ENCODE peak calls at places on chromosomes 3 and 15, in six cellular contexts. A is cardiac muscle cell, V is glutamatergic neuron, S is dorsolateral prefrontal cortex, F is endothelial cell of umbilical vein, K is PC-3. X is an unnamed sample.

GRCh38 chr3:12681586-12682371 is 17.9 kb upstream of the RAF1 start:
- DNase-seq in A (no peak), V (no peak), S (no peak), F (no peak), K (peak; percentile 25), X (no peak)

GRCh38 chr3:99823723-99824711 is 6.4 kb downstream of the CMSS1 start:
- DNase-seq in A (no peak), V (peak; percentile 21), S (no peak), F (no peak), K (no peak), X (no peak)

GRCh38 chr15:42152921-42153680 is 3.3 kb downstream of the PLA2G4F start:
- DNase-seq in A (no peak), V (no peak), S (no peak), F (no peak), K (no peak), X (no peak)

GRCh38 chr3:192933779-192934456 is 16.3 kb upstream of the MB21D2 start:
- DNase-seq in A (no peak), V (no peak), S (no peak), F (no peak), K (peak; percentile 29), X (no peak)

GRCh38 chr3:80771085-80771484 is 990.4 kb downstream of the GBE1 start:
- DNase-seq in A (peak; percentile 46), V (no peak), S (no peak), F (no peak), K (peak; percentile 64), X (no peak)

GRCh38 chr3:156461889-156462288 is 93.0 kb downstream of the SSR3 start:
- DNase-seq in A (no peak), V (no peak), S (no peak), F (no peak), K (no peak), X (no peak)

GRCh38 chr15:51623386-51623938 is 891 bp upstream of the DMXL2 start:
- DNase-seq in A (no peak), V (no peak), S (no peak), F (peak; percentile 24), K (peak; percentile 66), X (no peak)

GRCh38 chr3:52277972-52278509 is 408 bp downstream of the WDR82 start:
- DNase-seq in A (peak; percentile 70), V (peak; percentile 69), S (peak; percentile 42), F (peak; percentile 67), K (no peak), X (peak; percentile 74)

GRCh38 chr3:21835266-21835665 is 84.3 kb upstream of the ZNF385D start:
- DNase-seq in A (no peak), V (no peak), S (no peak), F (no peak), K (peak; percentile 52), X (no peak)

GRCh38 chr15:40974921-40975320 is 21.6 kb downstream of the CHAC1 start:
- DNase-seq in A (no peak), V (no peak), S (no peak), F (no peak), K (no peak), X (no peak)

GRCh38 chr3:128383316-128384235 is 83.1 kb downstream of the DNAJB8 start:
- DNase-seq in A (peak; percentile 91), V (no peak), S (no peak), F (peak; percentile 86), K (peak; percentile 90), X (no peak)

GRCh38 chr15:52042051-52042851 is 23.2 kb downstream of the MAPK6 start:
- DNase-seq in A (no peak), V (no peak), S (no peak), F (no peak), K (peak; percentile 33), X (no peak)

GRCh38 chr3:110526732-110527727 is 544.6 kb upstream of the NECTIN3 start:
- DNase-seq in A (no peak), V (no peak), S (no peak), F (peak; percentile 82), K (peak; percentile 92), X (no peak)

GRCh38 chr3:34919025-34919424 is 720.3 kb upstream of the ARPP21 start:
- DNase-seq in A (no peak), V (no peak), S (no peak), F (no peak), K (no peak), X (no peak)

GRCh38 chr3:121836069-121836468 is 1.1 kb downstream of the EAF2 start:
- DNase-seq in A (no peak), V (no peak), S (no peak), F (no peak), K (no peak), X (no peak)

GRCh38 chr15:98746375-98746679 is 98.0 kb downstream of the IGF1R start:
- DNase-seq in A (no peak), V (no peak), S (no peak), F (no peak), K (peak; percentile 35), X (no peak)

GRCh38 chr3:38646630-38647029 is 2.9 kb downstream of the SCN5A start:
- DNase-seq in A (no peak), V (no peak), S (no peak), F (peak; percentile 43), K (peak; percentile 32), X (no peak)

GRCh38 chr3:187098925-187099512 is 40.3 kb downstream of the RPL39L start:
- DNase-seq in A (no peak), V (no peak), S (no peak), F (no peak), K (peak; percentile 62), X (no peak)

GRCh38 chr15:58299311-58299850 is 132.4 kb upstream of the LIPC start:
- DNase-seq in A (no peak), V (no peak), S (no peak), F (no peak), K (no peak), X (no peak)

GRCh38 chr3:194274424-194275085 is 76.6 kb downstream of the CPN2 start:
- DNase-seq in A (no peak), V (peak; percentile 2), S (no peak), F (peak; percentile 44), K (no peak), X (no peak)

GRCh38 chr3:52892625-52893311 is 4.6 kb downstream of the STIMATE start:
- DNase-seq in A (no peak), V (no peak), S (no peak), F (no peak), K (no peak), X (no peak)

GRCh38 chr15:40438712-40439111 is 2.0 kb upstream of the BAHD1 start:
- DNase-seq in A (peak; percentile 57), V (no peak), S (no peak), F (no peak), K (no peak), X (no peak)

GRCh38 chr3:190424478-190425439 is 24.9 kb downstream of the TMEM207 start:
- DNase-seq in A (peak; percentile 64), V (peak; percentile 32), S (no peak), F (peak; percentile 76), K (peak; percentile 78), X (peak; percentile 55)

GRCh38 chr15:52529289-52529929 is 729 bp upstream of the MYO5A start:
- DNase-seq in A (no peak), V (no peak), S (no peak), F (no peak), K (no peak), X (no peak)

GRCh38 chr15:60859996-60860494 is 369.1 kb downstream of the RORA start:
- DNase-seq in A (no peak), V (no peak), S (no peak), F (no peak), K (no peak), X (no peak)

GRCh38 chr15:44035781-44036699 is 159.0 kb downstream of the FRMD5 start:
- DNase-seq in A (no peak), V (no peak), S (no peak), F (peak; percentile 12), K (no peak), X (no peak)

GRCh38 chr3:141412936-141413354 is 44.6 kb downstream of the ZBTB38 start:
- DNase-seq in A (no peak), V (no peak), S (peak; percentile 80), F (peak; percentile 95), K (no peak), X (no peak)

GRCh38 chr3:129051776-129052400 is 8.7 kb upstream of the GP9 start:
- DNase-seq in A (no peak), V (no peak), S (no peak), F (no peak), K (peak; percentile 12), X (no peak)

GRCh38 chr3:188092648-188093047 is 61.3 kb upstream of the LPP start:
- DNase-seq in A (no peak), V (no peak), S (no peak), F (no peak), K (no peak), X (no peak)

GRCh38 chr3:52221563-52222318 is 3.7 kb downstream of the TLR9 start:
- DNase-seq in A (no peak), V (no peak), S (no peak), F (no peak), K (no peak), X (no peak)

GRCh38 chr3:23884481-23884880 is 32.3 kb downstream of the NKIRAS1 start:
- DNase-seq in A (no peak), V (no peak), S (no peak), F (no peak), K (peak; percentile 27), X (no peak)
- TF ChIP-seq CTCF in A (peak; percentile 18), V (no peak), S (no peak), F (no peak), K (peak; percentile 43), X (no peak)

DNA sequence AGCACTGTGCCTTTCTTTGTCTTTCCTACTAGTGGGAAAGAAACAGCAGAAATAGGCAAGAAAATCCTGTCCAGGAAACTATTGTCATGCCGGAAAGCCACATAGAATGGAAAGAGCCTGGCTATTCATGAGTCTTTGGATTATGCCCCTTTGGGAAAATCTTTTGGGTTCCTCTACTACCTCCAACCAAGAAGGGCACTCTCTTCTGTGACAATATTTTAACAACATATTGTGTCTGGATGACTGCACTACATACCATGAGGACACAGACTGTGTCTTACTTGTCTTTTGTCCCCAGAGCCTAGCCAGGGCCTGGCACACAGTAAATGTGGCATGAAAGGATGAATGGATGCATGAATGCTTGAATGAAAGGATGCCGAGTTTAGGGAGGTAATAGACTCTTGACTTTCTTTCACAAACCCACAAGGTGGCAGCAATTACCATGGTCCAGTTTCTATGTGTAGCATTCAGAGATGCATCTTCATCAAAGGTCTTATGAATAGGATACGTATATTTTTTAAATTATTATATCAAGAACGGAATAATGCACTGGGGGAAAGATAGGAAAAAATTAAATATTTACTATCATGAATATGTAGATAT is 30.3 kb downstream of the ARL14 start:
- DNase-seq in A (peak; percentile 65), V (no peak), S (no peak), F (peak; percentile 43), K (peak; percentile 73), X (peak; percentile 16)
- TF ChIP-seq CTCF in A (peak; percentile 53), V (peak; percentile 41), S (peak; percentile 51), F (peak; percentile 36), K (peak; percentile 70), X (peak; percentile 64)

DNA sequence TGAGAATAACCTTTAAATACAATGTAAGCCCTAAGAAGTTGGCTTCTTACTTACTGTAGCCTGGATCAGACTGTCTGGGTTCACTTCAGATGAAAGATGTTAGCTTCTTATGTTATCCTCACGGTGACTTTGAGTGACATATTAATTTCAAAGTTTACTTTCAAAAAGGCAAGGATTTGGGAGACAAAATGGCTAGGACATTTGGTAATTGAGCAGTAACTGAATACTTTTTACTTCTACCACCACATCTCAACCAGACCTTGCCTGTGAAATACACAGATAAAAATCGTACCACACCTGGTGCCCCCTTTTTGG is 36.0 kb upstream of the BNIP2 start:
- DNase-seq in A (no peak), V (no peak), S (no peak), F (no peak), K (no peak), X (no peak)
- TF ChIP-seq CTCF in A (no peak), V (no peak), S (no peak), F (no peak), K (no peak), X (no peak)

GRCh38 chr15:73866881-73867410 is 6.4 kb upstream of the TBC1D21 start:
- DNase-seq in A (no peak), V (no peak), S (no peak), F (no peak), K (no peak), X (no peak)
- TF ChIP-seq CTCF in A (peak; percentile 7), V (no peak), S (no peak), F (no peak), K (no peak), X (no peak)